ENCODE peak calls at places on chromosomes 3 and 15, in seven cellular contexts. P is lower lobe of right lung, Y is breast epithelium, E is IMR-90, Q is neuronal stem cell, A is astrocyte, S is Panc1. X is an unnamed sample. For H3K9me3, the result is how much of the 10 kb centered on the place peaks cover.

GRCh38 chr15:82647835-82648256 is 683 bp upstream of the CPEB1 start:
- DNase-seq in Y (no peak), S (no peak), A (no peak), P (peak), Q (no peak), E (no peak), X (peak)

GRCh38 chr15:69468241-69469121 is 15.9 kb downstream of the RPLP1 start:
- DNase-seq in S (no peak), Y (peak), P (peak), Q (no peak), A (peak), E (peak), X (no peak)

GRCh38 chr3:64902117-64902516 is 214.3 kb upstream of the ADAMTS9 start:
- DNase-seq in E (no peak), Q (no peak), A (no peak), P (no peak), Y (no peak), S (no peak), X (no peak)

GRCh38 chr15:57134877-57135276 is 216.4 kb downstream of the TCF12 start:
- DNase-seq in A (peak), Y (no peak), Q (no peak), S (no peak), P (no peak), E (no peak), X (no peak)

GRCh38 chr3:11735638-11736037 is 91.9 kb upstream of the VGLL4 start:
- DNase-seq in Y (no peak), E (no peak), A (no peak), P (no peak), Q (no peak), S (no peak), X (no peak)

GRCh38 chr15:80856809-80857377 is 77.7 kb downstream of the CEMIP start:
- DNase-seq in A (no peak), P (peak), E (no peak), S (no peak), Y (peak), Q (no peak), X (no peak)

GRCh38 chr3:197181751-197182150 is 116.7 kb downstream of the DLG1 start:
- DNase-seq in P (peak), Q (no peak), E (peak), A (peak), S (no peak), Y (no peak), X (no peak)

GRCh38 chr3:115551091-115551490 is 72.2 kb upstream of the GAP43 start:
- DNase-seq in Q (no peak), P (no peak), S (no peak), Y (no peak), A (no peak), E (no peak), X (no peak)

GRCh38 chr15:38588672-38589071 is 24.1 kb upstream of the RASGRP1 start:
- DNase-seq in S (no peak), A (peak), P (no peak), Y (no peak), Q (no peak), E (no peak), X (no peak)

GRCh38 chr15:59191855-59192237 is 14.8 kb upstream of the LDHAL6B start:
- DNase-seq in S (no peak), P (no peak), Q (no peak), Y (no peak), A (peak), E (peak), X (no peak)

GRCh38 chr15:49645277-49645676 is 24.4 kb downstream of the DTWD1 start:
- DNase-seq in S (no peak), P (no peak), Q (no peak), E (peak), Y (no peak), A (no peak), X (no peak)

GRCh38 chr3:71652786-71653419 is 69.4 kb upstream of the FOXP1 start:
- DNase-seq in S (no peak), Y (no peak), A (peak), E (peak), P (peak), Q (peak), X (peak)

GRCh38 chr3:31839144-31839917 is 141.7 kb downstream of the OSBPL10 start:
- DNase-seq in S (no peak), E (peak), P (no peak), Y (no peak), A (no peak), Q (no peak), X (no peak)

GRCh38 chr3:5633960-5634359 is 446.5 kb downstream of the EDEM1 start:
- DNase-seq in S (no peak), Y (no peak), P (no peak), Q (no peak), A (no peak), E (no peak), X (no peak)

GRCh38 chr3:59575113-59576001 is 525.5 kb upstream of the CFAP20DC start:
- DNase-seq in P (peak), E (peak), Y (peak), S (peak), Q (peak), A (peak), X (peak)

GRCh38 chr3:138460536-138461205 is 26.3 kb downstream of the ESYT3 start:
- DNase-seq in E (no peak), Q (no peak), Y (peak), P (peak), S (no peak), A (no peak), X (no peak)

GRCh38 chr15:52787123-52787503 is 3.0 kb downstream of the ONECUT1 start:
- DNase-seq in A (no peak), Q (no peak), Y (no peak), P (peak), E (no peak), S (no peak), X (peak)

GRCh38 chr3:15284121-15284889 is 48.1 kb downstream of the SH3BP5 start:
- DNase-seq in Y (no peak), S (no peak), A (peak), P (no peak), Q (no peak), E (no peak), X (no peak)

GRCh38 chr15:66865622-66866611 is 163.9 kb downstream of the SMAD6 start:
- DNase-seq in E (no peak), Q (no peak), A (no peak), S (no peak), P (peak), Y (peak), X (no peak)

GRCh38 chr15:40873625-40874561 is at the start of gene RHOV:
- DNase-seq in P (peak), A (peak), Y (peak), S (no peak), E (peak), Q (peak), X (peak)

GRCh38 chr3:58026598-58026997 is 18.4 kb downstream of the FLNB start:
- DNase-seq in P (no peak), E (no peak), Y (no peak), S (no peak), Q (no peak), A (no peak), X (no peak)

GRCh38 chr3:141105828-141106628 is 54.9 kb downstream of the SPSB4 start:
- DNase-seq in Q (peak), Y (no peak), P (no peak), A (peak), S (peak), E (peak), X (peak)

GRCh38 chr3:184642623-184643308 is 69.1 kb downstream of the MAGEF1 start:
- DNase-seq in E (no peak), S (no peak), A (no peak), Y (no peak), Q (no peak), P (no peak), X (no peak)

GRCh38 chr15:67520976-67521769 is at the start of gene C15orf61:
- DNase-seq in Y (peak), Q (peak), S (no peak), P (peak), E (peak), A (peak), X (peak)

GRCh38 chr3:37386627-37387230 is 212.3 kb upstream of the LRRFIP2 start:
- DNase-seq in Y (no peak), Q (no peak), S (no peak), E (peak), P (no peak), A (no peak), X (no peak)

GRCh38 chr15:31085359-31085758 is 16.2 kb downstream of the TRPM1 start:
- DNase-seq in Y (no peak), Q (no peak), E (no peak), A (no peak), P (no peak), S (no peak), X (no peak)

GRCh38 chr3:149003653-149004305 is 12.4 kb downstream of the GYG1 start:
- DNase-seq in Y (no peak), Q (no peak), A (no peak), P (no peak), E (no peak), S (no peak), X (no peak)

GRCh38 chr15:29398907-29399306 is 129.3 kb upstream of the NSMCE3 start:
- DNase-seq in E (no peak), S (no peak), A (no peak), Y (no peak), Q (no peak), P (no peak), X (no peak)

GRCh38 chr3:61927332-61927731 is 366.0 kb downstream of the PTPRG start:
- DNase-seq in A (peak), P (no peak), Y (peak), S (no peak), Q (no peak), E (peak), X (no peak)

GRCh38 chr3:23116041-23116440 is 87.1 kb upstream of the UBE2E2 start:
- DNase-seq in A (no peak), S (no peak), Y (no peak), Q (no peak), E (no peak), P (no peak), X (no peak)

GRCh38 chr3:23114479-23114878 is 88.6 kb upstream of the UBE2E2 start:
- DNase-seq in Y (no peak), S (no peak), E (no peak), A (no peak), P (no peak), Q (no peak), X (no peak)

GRCh38 chr3:23115171-23115877 is 87.8 kb upstream of the UBE2E2 start:
- DNase-seq in Y (no peak), A (no peak), S (no peak), P (no peak), E (no peak), Q (no peak), X (no peak)

GRCh38 chr3:23113455-23114171 is 89.5 kb upstream of the UBE2E2 start:
- DNase-seq in P (no peak), S (no peak), Q (no peak), A (peak), E (peak), Y (no peak), X (no peak)

DNA sequence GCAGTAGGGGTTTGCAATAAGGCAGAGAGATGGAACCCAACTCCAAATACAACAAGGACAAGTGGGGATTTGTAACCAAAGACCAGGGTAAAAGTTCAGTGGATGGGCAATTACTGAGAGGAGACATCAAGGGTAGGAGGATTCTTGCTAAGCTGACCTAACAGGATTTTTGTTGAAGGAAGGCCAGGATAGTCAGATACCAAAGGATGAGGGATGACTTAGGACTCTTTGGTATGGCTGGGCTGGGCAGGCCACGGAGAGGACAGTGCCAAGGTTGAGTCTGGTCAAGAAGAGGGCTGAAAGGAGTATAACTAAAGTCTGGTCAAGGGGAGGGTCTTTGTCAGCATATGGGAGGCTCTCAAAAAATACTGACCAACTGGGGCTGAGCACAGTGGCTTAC is 85.3 kb upstream of the UBE2E2 start:
- DNase-seq in E (no peak), Y (no peak), P (no peak), Q (no peak), A (no peak), S (no peak), X (no peak)
- H3K9me3 ChIP-seq in E (under half), Y (under half), P (under half), Q (under half), A (under half), S (under half), X (under half)

GRCh38 chr3:1775321-1775720 is 323.3 kb upstream of the CNTN4 start:
- DNase-seq in P (no peak), Y (no peak), E (no peak), S (no peak), A (no peak), Q (no peak), X (no peak)

GRCh38 chr3:1774597-1774996 is 324.1 kb upstream of the CNTN4 start:
- DNase-seq in S (no peak), Q (no peak), Y (no peak), E (no peak), P (no peak), A (no peak), X (no peak)

GRCh38 chr3:1773679-1774078 is 325.0 kb upstream of the CNTN4 start:
- DNase-seq in E (no peak), A (no peak), P (no peak), Q (no peak), S (no peak), Y (no peak), X (no peak)
- H3K9me3 ChIP-seq in E (under half), A (under half), P (under half), Q (under half), S (under half), Y (under half), X (under half)

DNA sequence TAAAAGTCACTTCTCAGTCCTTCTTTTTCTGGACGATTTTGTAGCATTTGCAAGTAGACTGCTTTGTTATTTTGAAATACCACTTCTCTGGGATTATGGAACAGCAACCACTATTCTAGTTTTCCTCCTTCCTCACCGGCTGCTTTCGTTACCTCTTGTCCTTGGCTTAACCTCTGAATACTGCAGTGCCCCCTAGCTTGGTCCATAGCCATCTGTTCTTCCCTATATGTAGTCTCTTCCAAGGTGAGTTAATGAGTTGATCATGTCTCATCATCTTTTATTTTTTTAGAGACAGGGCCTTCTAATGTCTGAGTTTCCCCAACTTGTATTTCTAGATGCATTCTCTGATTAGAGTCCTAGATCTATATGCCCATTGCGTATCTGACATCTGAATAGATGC is 694.3 kb downstream of the NTRK3 start:
- DNase-seq in Y (no peak), A (no peak), P (no peak), E (no peak), Q (no peak), S (no peak), X (no peak)
- H3K9me3 ChIP-seq in Y (under half), A (under half), P (under half), E (under half), Q (under half), S (under half), X (under half)

DNA sequence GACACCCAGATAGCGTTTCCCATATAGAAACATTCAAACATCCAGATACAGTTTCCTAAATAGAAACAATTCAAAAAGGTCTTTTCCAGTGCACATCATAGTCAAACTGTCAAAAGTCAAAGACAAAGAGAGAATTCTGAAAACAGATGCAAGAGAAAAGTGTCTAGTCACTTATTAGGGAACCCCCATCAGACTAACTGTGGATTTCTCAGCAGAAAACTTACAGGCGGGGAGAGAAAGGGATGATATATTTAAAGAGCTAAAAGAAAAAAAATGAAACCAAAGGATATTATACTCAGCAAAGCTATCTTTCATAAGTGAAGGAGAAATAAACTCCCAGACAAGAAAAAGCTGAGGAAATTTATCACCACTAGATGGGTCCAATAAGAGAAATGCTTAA is 22.3 kb upstream of the CX3CR1 start:
- DNase-seq in S (no peak), P (no peak), Y (no peak), E (no peak), Q (no peak), A (no peak), X (no peak)
- H3K9me3 ChIP-seq in S (under half), P (under half), Y (under half), E (under half), Q (under half), A (under half), X (under half)

GRCh38 chr3:56962922-56963321 is 97.5 kb upstream of the SPATA12 start:
- DNase-seq in Y (no peak), Q (no peak), P (no peak), A (no peak), E (no peak), S (no peak), X (no peak)
- H3K9me3 ChIP-seq in Y (under half), Q (under half), P (under half), A (under half), E (under half), S (under half), X (under half)

GRCh38 chr3:13901935-13902584 is 22.2 kb upstream of the WNT7A start:
- DNase-seq in A (no peak), Q (no peak), S (no peak), P (no peak), Y (no peak), E (no peak), X (no peak)
- H3K9me3 ChIP-seq in A (under half), Q (under half), S (under half), P (half or more), Y (half or more), E (under half), X (under half)

GRCh38 chr15:26537653-26538052 is 235.2 kb downstream of the GABRB3 start:
- DNase-seq in A (no peak), Q (no peak), E (no peak), S (no peak), P (no peak), Y (no peak), X (no peak)
- H3K9me3 ChIP-seq in A (under half), Q (under half), E (under half), S (under half), P (under half), Y (under half), X (under half)

GRCh38 chr3:7682822-7683229 is 818.8 kb upstream of the LMCD1 start:
- DNase-seq in P (peak), Y (no peak), A (peak), Q (no peak), S (no peak), E (peak), X (no peak)

GRCh38 chr3:7687428-7688147 is 814.0 kb upstream of the LMCD1 start:
- DNase-seq in A (no peak), Q (no peak), S (no peak), Y (no peak), P (no peak), E (no peak), X (no peak)

GRCh38 chr3:7684193-7684592 is 817.4 kb upstream of the LMCD1 start:
- DNase-seq in Y (no peak), A (no peak), E (no peak), S (no peak), P (no peak), Q (no peak), X (no peak)

DNA sequence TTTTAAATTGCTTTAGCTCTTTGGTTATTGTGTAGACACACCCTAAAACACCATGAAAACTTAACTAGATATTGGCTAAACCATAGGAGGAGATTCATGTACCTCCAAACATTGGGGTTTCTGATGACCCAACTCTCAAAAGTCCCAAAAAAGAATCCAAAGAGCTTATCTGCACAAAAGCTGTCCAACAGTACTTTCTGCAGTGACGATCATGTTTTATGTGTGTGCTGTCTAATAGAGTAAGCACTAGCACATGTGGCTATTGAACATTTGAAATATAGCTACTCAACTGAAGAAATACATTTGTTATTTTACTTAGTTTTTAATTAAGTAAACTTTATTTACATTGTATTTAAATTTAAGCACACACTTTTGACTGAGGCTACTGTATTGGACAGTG is 818.2 kb upstream of the LMCD1 start:
- DNase-seq in A (peak), S (no peak), E (no peak), P (no peak), Q (no peak), Y (no peak), X (no peak)
- H3K9me3 ChIP-seq in A (under half), S (under half), E (under half), P (under half), Q (under half), Y (under half), X (under half)

DNA sequence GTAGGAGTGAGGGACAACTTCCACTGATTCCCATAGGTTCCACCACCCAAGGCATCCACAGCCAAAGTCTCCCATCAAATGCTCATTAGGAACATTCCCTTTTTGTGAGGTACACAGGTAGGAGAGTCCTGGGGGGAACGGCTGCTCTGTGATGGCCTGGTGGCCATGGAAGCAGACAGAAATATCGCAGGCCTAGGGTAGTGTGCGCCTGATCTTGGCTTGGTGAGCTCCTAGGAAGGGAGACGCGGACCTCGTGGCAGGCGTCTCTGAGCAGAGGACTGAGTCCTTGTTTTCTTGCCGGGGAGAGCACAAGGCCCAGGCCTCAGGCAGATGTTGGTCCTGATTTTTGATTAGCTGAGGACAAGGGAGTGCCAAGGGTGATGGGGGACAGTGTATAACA is 99.5 kb downstream of the SNRPN start:
- DNase-seq in E (no peak), P (no peak), S (no peak), Q (no peak), A (no peak), Y (no peak), X (no peak)
- H3K9me3 ChIP-seq in E (half or more), P (half or more), S (half or more), Q (half or more), A (half or more), Y (half or more), X (half or more)

DNA sequence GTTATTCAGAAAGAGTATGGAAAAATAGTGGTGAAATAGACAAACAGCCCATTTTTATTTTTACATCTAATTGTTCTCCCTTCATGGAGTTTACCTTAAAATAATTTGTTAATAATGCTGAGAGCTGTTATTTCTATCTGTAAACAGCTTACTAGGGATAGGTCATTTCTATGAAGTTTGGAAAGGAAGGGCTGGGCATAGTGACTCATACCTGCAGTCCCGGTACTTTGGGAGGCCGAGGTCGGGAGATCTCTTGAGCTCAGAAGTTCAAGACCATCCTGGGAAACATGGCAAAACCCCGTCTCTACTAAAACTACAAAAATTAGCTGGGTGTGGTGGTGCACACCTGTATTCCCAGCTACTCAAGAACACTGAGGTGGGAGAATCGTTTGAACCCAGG is 624.3 kb upstream of the LMCD1 start:
- DNase-seq in E (no peak), A (no peak), P (no peak), Y (no peak), S (no peak), Q (no peak), X (no peak)
- H3K9me3 ChIP-seq in E (under half), A (under half), P (under half), Y (under half), S (under half), Q (under half), X (under half)

X was measured in WERI-Rb-1.